ENCODE peak calls at places on chromosomes 2 and 18, in eight cellular contexts. N, V, S, F, E, R, P and M are unnamed samples. For H3K36me3, the result is how much of the 10 kb centered on the place peaks cover.

GRCh38 chr2:127083819-127084503 is 23.0 kb downstream of the BIN1 start:
- DNase-seq in N (peak), V (no peak), S (peak), F (no peak), E (peak), R (peak), P (no peak), M (peak)

GRCh38 chr18:48479531-48479930 is 59.3 kb upstream of the CTIF start:
- DNase-seq in N (no peak), V (no peak), S (no peak), F (no peak), E (no peak), R (no peak), P (no peak), M (no peak)

GRCh38 chr2:174774828-174775227 is 10.6 kb upstream of the CHRNA1 start:
- DNase-seq in N (no peak), V (no peak), S (no peak), F (no peak), E (no peak), R (no peak), P (no peak), M (no peak)

GRCh38 chr2:17573085-17573805 is 32.7 kb downstream of the VSNL1 start:
- DNase-seq in N (no peak), V (no peak), S (no peak), F (no peak), E (no peak), R (no peak), P (no peak), M (no peak)

GRCh38 chr18:5490753-5491240 is 53.0 kb downstream of the EPB41L3 start:
- DNase-seq in N (no peak), V (no peak), S (no peak), F (no peak), E (no peak), R (no peak), P (no peak), M (no peak)

GRCh38 chr2:348517-348916 is 60.6 kb upstream of the ALKAL2 start:
- DNase-seq in N (no peak), V (no peak), S (no peak), F (no peak), E (no peak), R (no peak), P (no peak), M (no peak)

GRCh38 chr2:170917219-170917851 is 11.7 kb upstream of the GORASP2 start:
- DNase-seq in N (no peak), V (no peak), S (no peak), F (no peak), E (no peak), R (no peak), P (no peak), M (no peak)

GRCh38 chr2:158013791-158014190 is 87.9 kb upstream of the UPP2 start:
- DNase-seq in N (no peak), V (no peak), S (no peak), F (no peak), E (no peak), R (no peak), P (no peak), M (no peak)

GRCh38 chr2:55693181-55694125 is at the start of gene PNPT1:
- DNase-seq in N (peak), V (peak), S (peak), F (peak), E (peak), R (peak), P (peak), M (no peak)
- TF ChIP-seq POLR2A in N (peak), V (peak), S (no peak), F (peak), E (peak), R (no peak), P (no peak), M (no peak)

DNA sequence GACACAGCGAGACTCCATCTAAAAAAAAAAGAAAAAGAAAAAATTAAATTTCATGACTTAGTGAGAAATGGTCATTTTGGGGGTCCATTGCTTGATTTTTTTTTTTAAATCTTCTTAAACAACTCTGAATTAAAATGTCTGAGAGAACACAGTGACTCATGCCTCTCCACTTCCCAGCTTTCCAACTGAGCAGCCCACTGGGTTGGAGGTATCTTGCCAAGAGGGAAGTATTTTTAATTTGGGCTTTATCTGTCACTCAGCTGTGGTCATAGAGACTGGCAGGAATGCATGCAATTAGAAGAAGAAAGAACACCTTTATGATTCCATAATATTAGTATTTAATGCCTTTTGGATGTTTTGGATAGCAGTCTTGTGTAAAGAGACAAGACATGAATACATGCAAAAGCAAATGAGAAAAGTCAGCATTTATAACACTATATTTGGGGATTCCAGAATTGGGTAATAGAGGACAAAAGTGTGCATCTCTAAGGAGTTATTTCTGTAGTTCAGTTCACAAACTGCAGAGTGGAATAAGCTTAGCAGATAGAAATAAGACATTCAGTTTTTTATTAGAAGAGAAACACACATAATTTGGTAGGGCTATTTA is 254.7 kb downstream of the TGIF1 start:
- DNase-seq in N (no peak), V (no peak), S (no peak), F (no peak), E (no peak), R (no peak), P (no peak), M (no peak)
- H3K36me3 ChIP-seq in N (under half), V (under half), S (under half), F (under half), E (under half), R (under half), P (under half), M (under half)

GRCh38 chr2:233449071-233449901 is 95.0 kb downstream of the DGKD start:
- DNase-seq in N (peak), V (peak), S (peak), F (no peak), E (peak), R (peak), P (peak), M (no peak)
- TF ChIP-seq POLR2AphosphoS5 in N (no peak), V (no peak), S (no peak), F (no peak), E (no peak), R (no peak), P (no peak), M (no peak)

GRCh38 chr2:9205963-9206948 is at the start of gene ASAP2:
- DNase-seq in N (peak), V (no peak), S (no peak), F (no peak), E (peak), R (peak), P (peak), M (no peak)
- TF ChIP-seq POLR2A in N (no peak), V (peak), S (no peak), F (peak), E (peak), R (no peak), P (no peak), M (no peak)

DNA sequence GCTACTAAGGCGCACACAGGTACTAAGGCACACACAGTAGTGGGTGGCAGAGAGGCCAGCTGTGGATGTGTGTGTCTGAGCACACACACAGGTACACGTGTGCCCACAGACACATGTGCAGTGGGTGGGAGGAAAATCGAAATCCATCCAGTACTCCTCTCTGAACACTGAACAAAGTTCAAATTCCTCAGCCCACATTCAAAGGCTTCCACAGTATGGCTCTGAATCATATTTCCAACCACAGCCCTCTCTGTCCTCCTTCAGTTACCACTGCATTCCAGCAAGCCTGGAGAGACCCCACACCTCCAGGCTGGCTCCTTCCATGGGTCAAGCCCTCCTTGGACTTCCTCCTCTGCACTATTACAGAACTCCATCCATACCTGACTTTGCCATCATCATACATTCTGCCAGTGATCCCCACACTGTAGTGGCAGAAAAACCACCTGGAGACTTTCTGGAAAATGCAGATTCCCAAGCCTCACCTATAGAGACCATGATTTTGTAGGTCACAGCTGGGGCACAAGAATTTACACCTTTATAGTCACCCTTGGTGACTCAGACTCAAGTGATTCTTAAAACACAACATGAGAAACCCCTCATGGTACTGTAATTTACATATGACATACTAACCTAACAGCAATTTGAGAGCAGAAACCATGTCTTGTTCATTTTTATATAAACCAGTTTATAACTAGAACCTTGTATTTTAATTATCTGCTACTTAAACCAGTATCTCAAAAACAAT is 31.4 kb downstream of the EPG5 start:
- DNase-seq in N (no peak), V (no peak), S (no peak), F (no peak), E (no peak), R (no peak), P (no peak), M (no peak)
- H3K36me3 ChIP-seq in N (under half), V (under half), S (half or more), F (under half), E (under half), R (under half), P (half or more), M (under half)

GRCh38 chr18:850960-851359 is 38.9 kb upstream of the YES1 start:
- DNase-seq in N (no peak), V (no peak), S (no peak), F (no peak), E (no peak), R (no peak), P (no peak), M (no peak)

GRCh38 chr18:848062-848795 is 36.2 kb upstream of the YES1 start:
- DNase-seq in N (peak), V (no peak), S (no peak), F (no peak), E (no peak), R (no peak), P (no peak), M (no peak)

GRCh38 chr18:841647-842370 is 29.8 kb upstream of the YES1 start:
- DNase-seq in N (no peak), V (no peak), S (no peak), F (no peak), E (no peak), R (no peak), P (no peak), M (no peak)

GRCh38 chr18:840080-840408 is 28.0 kb upstream of the YES1 start:
- DNase-seq in N (no peak), V (no peak), S (no peak), F (no peak), E (no peak), R (no peak), P (no peak), M (no peak)

GRCh38 chr18:845152-845819 is 33.2 kb upstream of the YES1 start:
- DNase-seq in N (no peak), V (no peak), S (no peak), F (peak), E (peak), R (no peak), P (no peak), M (no peak)
- TF ChIP-seq POLR2AphosphoS5 in N (no peak), V (no peak), S (no peak), F (peak), E (peak), R (no peak), P (no peak), M (peak)

GRCh38 chr2:23703037-23703582 is 223.8 kb downstream of the ATAD2B start:
- DNase-seq in N (no peak), V (no peak), S (no peak), F (no peak), E (no peak), R (no peak), P (no peak), M (no peak)

GRCh38 chr2:23706613-23707078 is 220.3 kb downstream of the ATAD2B start:
- DNase-seq in N (no peak), V (no peak), S (no peak), F (no peak), E (no peak), R (no peak), P (no peak), M (no peak)

GRCh38 chr2:23700627-23701026 is 226.3 kb downstream of the ATAD2B start:
- DNase-seq in N (no peak), V (no peak), S (peak), F (no peak), E (no peak), R (no peak), P (no peak), M (peak)

GRCh38 chr2:23705771-23706612 is 220.9 kb downstream of the ATAD2B start:
- DNase-seq in N (no peak), V (no peak), S (no peak), F (no peak), E (no peak), R (no peak), P (no peak), M (no peak)

DNA sequence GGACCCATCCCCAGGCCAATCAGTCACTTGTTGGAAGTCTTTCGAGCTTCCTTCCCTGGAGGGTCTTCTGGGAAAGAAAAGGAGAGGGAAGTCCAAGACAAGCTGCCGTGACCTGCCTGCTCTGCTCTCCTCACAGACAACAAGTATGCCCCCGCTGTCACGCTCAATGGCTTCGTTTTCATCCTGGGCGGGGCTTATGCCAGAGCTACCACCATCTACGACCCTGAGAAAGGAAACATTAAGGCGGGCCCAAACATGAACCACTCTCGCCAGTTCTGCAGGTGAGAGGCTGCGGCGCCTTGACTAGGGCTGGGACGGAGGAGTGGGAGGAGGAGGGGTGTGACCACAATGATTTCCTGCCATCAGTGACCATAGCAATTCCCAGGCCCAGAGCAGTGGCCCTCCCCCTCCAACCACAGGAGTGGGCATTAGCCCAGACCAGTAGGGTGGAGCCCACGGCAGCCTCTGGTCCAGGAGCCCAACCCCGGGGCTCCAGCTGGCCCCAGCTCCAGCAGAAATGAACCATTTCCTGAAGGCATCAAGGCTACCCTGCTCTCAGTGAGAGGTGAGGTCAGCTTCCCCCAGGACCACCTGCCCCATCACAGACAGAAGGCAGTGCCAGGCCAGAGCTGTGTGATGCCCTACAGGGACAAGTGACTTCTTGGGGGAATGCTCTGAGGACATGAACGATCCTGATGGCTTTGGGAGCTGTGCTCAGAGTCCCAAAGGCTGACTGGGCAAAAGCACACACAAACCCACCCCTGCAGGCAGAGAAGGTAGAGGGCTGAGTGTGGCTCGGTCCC is 223.1 kb downstream of the ATAD2B start:
- DNase-seq in N (no peak), V (no peak), S (no peak), F (no peak), E (no peak), R (no peak), P (no peak), M (peak)
- TF ChIP-seq POLR2A in N (no peak), V (no peak), S (no peak), F (no peak), E (no peak), R (no peak), P (no peak), M (no peak)

GRCh38 chr2:201470821-201471731 is 19.5 kb downstream of the STRADB start:
- DNase-seq in N (no peak), V (no peak), S (no peak), F (no peak), E (no peak), R (no peak), P (peak), M (no peak)

GRCh38 chr2:201466050-201466660 is 14.6 kb downstream of the STRADB start:
- DNase-seq in N (no peak), V (no peak), S (no peak), F (no peak), E (peak), R (no peak), P (no peak), M (no peak)

GRCh38 chr2:201465524-201465971 is 14.0 kb downstream of the STRADB start:
- DNase-seq in N (no peak), V (no peak), S (no peak), F (no peak), E (no peak), R (no peak), P (no peak), M (no peak)

GRCh38 chr2:201464547-201464946 is 13.0 kb downstream of the STRADB start:
- DNase-seq in N (no peak), V (no peak), S (no peak), F (no peak), E (no peak), R (no peak), P (no peak), M (no peak)

DNA sequence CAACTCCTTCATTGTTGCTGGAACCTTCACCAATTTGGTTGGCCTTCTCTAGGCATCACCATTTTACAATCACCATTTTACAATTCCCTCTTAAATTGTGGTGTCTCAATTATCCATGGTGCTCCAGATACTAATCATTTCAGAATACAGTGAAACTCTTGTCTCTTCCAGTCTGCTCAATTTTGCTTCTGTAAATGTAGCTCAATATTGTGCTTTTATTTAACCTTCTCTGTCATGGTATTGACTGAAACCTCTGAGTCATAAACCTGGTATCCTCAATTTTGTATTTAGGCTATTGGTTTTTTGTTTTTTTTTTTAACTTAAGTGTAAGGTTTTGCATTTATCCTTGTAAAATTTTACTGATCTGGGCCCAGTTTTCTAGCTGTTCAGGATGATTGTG is 16.1 kb downstream of the STRADB start:
- DNase-seq in N (no peak), V (no peak), S (no peak), F (no peak), E (no peak), R (no peak), P (no peak), M (no peak)
- H3K36me3 ChIP-seq in N (under half), V (under half), S (under half), F (under half), E (under half), R (under half), P (half or more), M (under half)